ENCODE peak calls at places on chromosomes 5 and 9, in four cellular contexts. One of them, this sample, is unnamed.

GRCh38 chr9:88193766-88194165 is 55.5 kb upstream of the SPATA31C2 start:
- DNase-seq in OCI-LY7: no peak
- DNase-seq in MM.1S: no peak
- DNase-seq in SK-N-SH: no peak
- DNase-seq in this sample: no peak

GRCh38 chr9:123250504-123250903 is 17.9 kb downstream of the STRBP start:
- DNase-seq in OCI-LY7: no peak
- DNase-seq in MM.1S: no peak
- DNase-seq in SK-N-SH: no peak
- DNase-seq in this sample: no peak

GRCh38 chr5:64838376-64838775 is 69.6 kb downstream of the CWC27 start:
- DNase-seq in OCI-LY7: no peak
- DNase-seq in MM.1S: no peak
- DNase-seq in SK-N-SH: no peak
- DNase-seq in this sample: no peak

GRCh38 chr5:96244696-96245095 is 188.4 kb downstream of the PCSK1 start:
- DNase-seq in OCI-LY7: no peak
- DNase-seq in MM.1S: no peak
- DNase-seq in SK-N-SH: no peak
- DNase-seq in this sample: no peak

GRCh38 chr5:155053482-155053881 is 39.9 kb downstream of the KIF4B start:
- DNase-seq in OCI-LY7: no peak
- DNase-seq in MM.1S: no peak
- DNase-seq in SK-N-SH: no peak
- DNase-seq in this sample: no peak

GRCh38 chr9:91843623-91844111 is 106.4 kb downstream of the ROR2 start:
- DNase-seq in OCI-LY7: no peak
- DNase-seq in MM.1S: no peak
- DNase-seq in SK-N-SH: peak; percentile 76
- DNase-seq in this sample: no peak

GRCh38 chr5:170145462-170145861 is 39.8 kb downstream of the FOXI1 start:
- DNase-seq in OCI-LY7: peak; percentile 4
- DNase-seq in MM.1S: no peak
- DNase-seq in SK-N-SH: no peak
- DNase-seq in this sample: peak; percentile 78

GRCh38 chr9:16720386-16720785 is 150.1 kb downstream of the BNC2 start:
- DNase-seq in OCI-LY7: no peak
- DNase-seq in MM.1S: no peak
- DNase-seq in SK-N-SH: no peak
- DNase-seq in this sample: no peak

GRCh38 chr5:150523472-150524350 is 15.8 kb downstream of the NDST1 start:
- DNase-seq in OCI-LY7: peak; percentile 73
- DNase-seq in MM.1S: peak; percentile 23
- DNase-seq in SK-N-SH: peak; percentile 79
- DNase-seq in this sample: peak; percentile 79

GRCh38 chr9:121395558-121395957 is 25.5 kb upstream of the STOM start:
- DNase-seq in OCI-LY7: no peak
- DNase-seq in MM.1S: no peak
- DNase-seq in SK-N-SH: no peak
- DNase-seq in this sample: no peak

GRCh38 chr9:18379073-18379811 is 94.7 kb upstream of the ADAMTSL1 start:
- DNase-seq in OCI-LY7: no peak
- DNase-seq in MM.1S: no peak
- DNase-seq in SK-N-SH: no peak
- DNase-seq in this sample: peak; percentile 36

GRCh38 chr5:158451203-158451982 is 592.4 kb upstream of the CLINT1 start:
- DNase-seq in OCI-LY7: no peak
- DNase-seq in MM.1S: no peak
- DNase-seq in SK-N-SH: peak; percentile 71
- DNase-seq in this sample: peak; percentile 38

GRCh38 chr9:76700916-76701315 is 63.3 kb upstream of the PCA3 start:
- DNase-seq in OCI-LY7: no peak
- DNase-seq in MM.1S: no peak
- DNase-seq in SK-N-SH: no peak
- DNase-seq in this sample: no peak

GRCh38 chr9:85401998-85402397 is 339.8 kb downstream of the AGTPBP1 start:
- DNase-seq in OCI-LY7: no peak
- DNase-seq in MM.1S: no peak
- DNase-seq in SK-N-SH: peak; percentile 41
- DNase-seq in this sample: no peak

GRCh38 chr5:10332301-10332700 is 21.2 kb upstream of the MARCHF6 start:
- DNase-seq in OCI-LY7: no peak
- DNase-seq in MM.1S: no peak
- DNase-seq in SK-N-SH: no peak
- DNase-seq in this sample: no peak

GRCh38 chr5:41707853-41708603 is 162.2 kb downstream of the OXCT1 start:
- DNase-seq in OCI-LY7: peak; percentile 7
- DNase-seq in MM.1S: peak; percentile 48
- DNase-seq in SK-N-SH: peak; percentile 15
- DNase-seq in this sample: peak; percentile 79

GRCh38 chr5:28914302-28914701 is 1875.9 kb upstream of the CDH9 start:
- DNase-seq in OCI-LY7: no peak
- DNase-seq in MM.1S: no peak
- DNase-seq in SK-N-SH: no peak
- DNase-seq in this sample: no peak

GRCh38 chr9:127975376-127976315 is 5.1 kb downstream of the EEIG1 start:
- DNase-seq in OCI-LY7: no peak
- DNase-seq in MM.1S: no peak
- DNase-seq in SK-N-SH: no peak
- DNase-seq in this sample: no peak
- H3K4me2 ChIP-seq in OCI-LY7: peak overlapping the region; percentile 84
- H3K4me2 ChIP-seq in MM.1S: no peak overlapping the region
- H3K4me2 ChIP-seq in SK-N-SH: peak overlapping the region; percentile 98
- H3K4me2 ChIP-seq in this sample: no peak overlapping the region

GRCh38 chr9:36671561-36671960 is 98.9 kb downstream of the MELK start:
- DNase-seq in OCI-LY7: no peak
- DNase-seq in MM.1S: no peak
- DNase-seq in SK-N-SH: no peak
- DNase-seq in this sample: no peak
- H2AFZ ChIP-seq in OCI-LY7: no peak overlapping the region
- H2AFZ ChIP-seq in MM.1S: no peak overlapping the region
- H2AFZ ChIP-seq in SK-N-SH: no peak overlapping the region
- H2AFZ ChIP-seq in this sample: no peak overlapping the region

GRCh38 chr5:116914869-116915504 is 340.4 kb upstream of the SEMA6A start:
- DNase-seq in OCI-LY7: no peak
- DNase-seq in MM.1S: no peak
- DNase-seq in SK-N-SH: no peak
- DNase-seq in this sample: no peak
- H3K9me2 ChIP-seq in OCI-LY7: no peaks in the 10 kb centered on the region
- H3K9me2 ChIP-seq in MM.1S: no peaks in the 10 kb centered on the region
- H3K9me2 ChIP-seq in SK-N-SH: no peaks in the 10 kb centered on the region
- H3K9me2 ChIP-seq in this sample: no peaks in the 10 kb centered on the region

DNA sequence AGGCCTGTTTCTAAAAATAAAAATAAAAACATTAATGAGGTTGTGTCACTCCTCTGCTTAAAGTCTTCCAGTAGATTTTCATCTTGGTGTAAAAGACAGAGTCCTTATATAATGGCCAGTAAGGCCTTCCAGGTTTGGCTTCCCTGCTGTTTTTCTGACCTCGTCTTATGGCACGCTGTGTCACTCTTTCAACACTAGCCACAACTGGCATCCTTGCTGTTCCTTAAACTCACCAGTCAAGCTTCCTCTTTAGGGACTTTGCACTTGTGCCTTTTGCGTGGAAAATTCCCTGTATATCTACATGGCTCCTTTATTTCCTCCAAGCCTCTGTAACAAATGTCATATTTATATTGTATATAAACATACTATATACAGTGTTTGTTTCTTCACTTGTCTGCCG is 4.6 kb downstream of the DDX46 start:
- DNase-seq in OCI-LY7: no peak
- DNase-seq in MM.1S: no peak
- DNase-seq in SK-N-SH: no peak
- DNase-seq in this sample: no peak
- H3K4me2 ChIP-seq in OCI-LY7: no peak overlapping the region
- H3K4me2 ChIP-seq in MM.1S: no peak overlapping the region
- H3K4me2 ChIP-seq in SK-N-SH: no peak overlapping the region
- H3K4me2 ChIP-seq in this sample: no peak overlapping the region

DNA sequence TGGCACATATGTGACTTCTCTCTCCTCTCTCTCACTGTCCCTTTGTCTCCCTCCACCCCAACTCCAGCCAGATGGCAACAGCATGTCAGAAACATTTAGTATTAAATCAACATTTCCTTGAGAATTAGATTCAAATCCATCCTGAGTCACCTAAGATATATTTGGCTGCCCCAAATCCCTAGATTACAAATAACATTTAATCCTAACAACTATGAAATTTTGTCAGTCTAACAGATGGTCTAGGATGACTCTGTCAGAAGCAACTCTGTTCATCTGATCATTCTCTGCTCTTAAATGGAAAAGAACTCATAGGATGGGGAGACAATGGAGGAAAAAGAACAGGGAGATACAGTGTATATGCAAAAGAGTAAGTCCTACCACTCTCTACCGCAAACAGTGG is 201.2 kb downstream of the TSSK1B start:
- DNase-seq in OCI-LY7: no peak
- DNase-seq in MM.1S: no peak
- DNase-seq in SK-N-SH: no peak
- DNase-seq in this sample: no peak
- H2AFZ ChIP-seq in OCI-LY7: no peak overlapping the region
- H2AFZ ChIP-seq in MM.1S: no peak overlapping the region
- H2AFZ ChIP-seq in SK-N-SH: no peak overlapping the region
- H2AFZ ChIP-seq in this sample: no peak overlapping the region

GRCh38 chr9:82891321-82891720 is 171.6 kb downstream of the RASEF start:
- DNase-seq in OCI-LY7: no peak
- DNase-seq in MM.1S: no peak
- DNase-seq in SK-N-SH: no peak
- DNase-seq in this sample: no peak

GRCh38 chr9:82890865-82891264 is 172.1 kb downstream of the RASEF start:
- DNase-seq in OCI-LY7: no peak
- DNase-seq in MM.1S: no peak
- DNase-seq in SK-N-SH: no peak
- DNase-seq in this sample: no peak

GRCh38 chr9:82893549-82893948 is 169.4 kb downstream of the RASEF start:
- DNase-seq in OCI-LY7: no peak
- DNase-seq in MM.1S: no peak
- DNase-seq in SK-N-SH: no peak
- DNase-seq in this sample: no peak

GRCh38 chr9:82890401-82890800 is 172.5 kb downstream of the RASEF start:
- DNase-seq in OCI-LY7: no peak
- DNase-seq in MM.1S: no peak
- DNase-seq in SK-N-SH: no peak
- DNase-seq in this sample: no peak

DNA sequence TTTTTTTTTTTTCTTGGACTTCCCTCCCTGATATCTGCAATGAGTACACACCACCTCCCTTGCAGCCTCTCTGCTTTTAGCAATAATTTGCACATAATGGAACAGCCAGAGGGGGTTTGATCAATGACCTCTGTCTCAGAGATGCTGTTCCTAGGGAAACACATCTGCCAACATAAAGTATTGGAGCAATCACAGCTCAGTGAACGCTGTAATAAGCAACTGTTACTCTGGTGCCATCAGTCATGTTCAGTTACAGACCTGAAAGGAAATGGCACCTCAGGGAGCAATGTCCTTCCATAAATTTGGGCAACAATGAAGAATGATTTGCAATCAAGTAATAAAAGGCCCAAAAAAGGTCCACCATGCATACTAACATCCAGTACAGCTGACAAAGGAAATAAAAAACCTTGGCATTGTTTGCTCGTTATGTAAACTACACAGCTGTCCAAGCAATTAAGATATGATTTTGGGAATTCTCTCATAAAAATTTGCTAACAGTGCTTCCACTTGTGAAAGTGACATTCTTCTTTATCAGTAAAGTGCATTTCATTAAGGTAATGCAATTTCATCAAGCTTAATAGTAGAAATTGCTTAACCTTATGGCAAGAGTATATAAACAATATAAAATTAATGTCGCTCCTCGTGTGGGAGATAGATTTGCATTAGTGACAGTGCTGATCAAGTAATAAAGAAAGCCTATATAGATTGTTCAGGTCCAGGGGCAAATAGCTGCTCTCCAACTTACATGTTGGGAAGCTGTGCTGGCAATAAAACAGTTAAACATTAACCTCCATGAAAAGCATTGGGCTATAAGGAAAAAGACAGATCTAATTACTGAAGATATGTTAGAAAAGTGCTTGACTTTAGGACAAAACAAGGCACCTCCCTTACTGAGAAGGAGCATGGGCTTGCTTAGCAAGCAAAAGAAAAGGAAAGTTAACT is 167.7 kb downstream of the RASEF start:
- DNase-seq in OCI-LY7: no peak
- DNase-seq in MM.1S: no peak
- DNase-seq in SK-N-SH: peak; percentile 41
- DNase-seq in this sample: no peak
- H3K9me2 ChIP-seq in OCI-LY7: no peaks in the 10 kb centered on the region
- H3K9me2 ChIP-seq in MM.1S: no peaks in the 10 kb centered on the region
- H3K9me2 ChIP-seq in SK-N-SH: no peaks in the 10 kb centered on the region
- H3K9me2 ChIP-seq in this sample: no peaks in the 10 kb centered on the region

GRCh38 chr9:125785187-125785840 is 38.1 kb downstream of the PBX3 start:
- DNase-seq in OCI-LY7: no peak
- DNase-seq in MM.1S: no peak
- DNase-seq in SK-N-SH: no peak
- DNase-seq in this sample: no peak
- H3K4me2 ChIP-seq in OCI-LY7: no peak overlapping the region
- H3K4me2 ChIP-seq in MM.1S: no peak overlapping the region
- H3K4me2 ChIP-seq in SK-N-SH: no peak overlapping the region
- H3K4me2 ChIP-seq in this sample: no peak overlapping the region

This sample was measured in Karpas-422.